ENCODE peak calls at places on chromosomes 7 and 10, in four cellular contexts. One of them, this sample, is unnamed.

GRCh38 chr7:28629216-28629848 is 217.0 kb downstream of the CREB5 start:
- DNase-seq in left ventricle myocardium inferior: peak
- DNase-seq in activated T-cell treated with anti-CD3 and anti-CD28 coated beads for 1 hour: no peak
- DNase-seq in substantia nigra: peak
- DNase-seq in this sample: no peak

GRCh38 chr10:103791858-103792257 is 63.5 kb downstream of the SH3PXD2A start:
- DNase-seq in substantia nigra: no peak
- DNase-seq in left ventricle myocardium inferior: peak
- DNase-seq in activated T-cell treated with anti-CD3 and anti-CD28 coated beads for 1 hour: no peak
- DNase-seq in this sample: no peak

GRCh38 chr7:11592699-11593098 is 239.3 kb downstream of the THSD7A start:
- DNase-seq in left ventricle myocardium inferior: no peak
- DNase-seq in activated T-cell treated with anti-CD3 and anti-CD28 coated beads for 1 hour: no peak
- DNase-seq in substantia nigra: no peak
- DNase-seq in this sample: no peak

GRCh38 chr10:18020523-18020922 is 68.8 kb downstream of the SLC39A12 start:
- DNase-seq in activated T-cell treated with anti-CD3 and anti-CD28 coated beads for 1 hour: no peak
- DNase-seq in left ventricle myocardium inferior: no peak
- DNase-seq in substantia nigra: no peak
- DNase-seq in this sample: no peak

GRCh38 chr10:79403441-79404230 is 41.8 kb downstream of the ZCCHC24 start:
- DNase-seq in substantia nigra: peak
- DNase-seq in activated T-cell treated with anti-CD3 and anti-CD28 coated beads for 1 hour: no peak
- DNase-seq in left ventricle myocardium inferior: peak
- DNase-seq in this sample: no peak

GRCh38 chr10:77508076-77508475 is 129.5 kb downstream of the KCNMA1 start:
- DNase-seq in activated T-cell treated with anti-CD3 and anti-CD28 coated beads for 1 hour: no peak
- DNase-seq in left ventricle myocardium inferior: no peak
- DNase-seq in substantia nigra: no peak
- DNase-seq in this sample: no peak

GRCh38 chr10:132368881-132369635 is 27.9 kb upstream of the PWWP2B start:
- DNase-seq in substantia nigra: no peak
- DNase-seq in activated T-cell treated with anti-CD3 and anti-CD28 coated beads for 1 hour: no peak
- DNase-seq in left ventricle myocardium inferior: no peak
- DNase-seq in this sample: no peak

GRCh38 chr10:101504438-101504837 is 83.6 kb downstream of the POLL start:
- DNase-seq in left ventricle myocardium inferior: no peak
- DNase-seq in activated T-cell treated with anti-CD3 and anti-CD28 coated beads for 1 hour: no peak
- DNase-seq in substantia nigra: no peak
- DNase-seq in this sample: no peak

GRCh38 chr7:15972767-15973362 is 286.4 kb upstream of the MEOX2 start:
- DNase-seq in left ventricle myocardium inferior: no peak
- DNase-seq in activated T-cell treated with anti-CD3 and anti-CD28 coated beads for 1 hour: no peak
- DNase-seq in substantia nigra: no peak
- DNase-seq in this sample: no peak

GRCh38 chr10:131090761-131091661 is 220.5 kb downstream of the TCERG1L start:
- DNase-seq in activated T-cell treated with anti-CD3 and anti-CD28 coated beads for 1 hour: no peak
- DNase-seq in substantia nigra: no peak
- DNase-seq in left ventricle myocardium inferior: no peak
- DNase-seq in this sample: no peak

GRCh38 chr10:80544316-80544953 is 6.7 kb downstream of the SH2D4B start:
- DNase-seq in activated T-cell treated with anti-CD3 and anti-CD28 coated beads for 1 hour: no peak
- DNase-seq in left ventricle myocardium inferior: no peak
- DNase-seq in substantia nigra: no peak
- DNase-seq in this sample: no peak

GRCh38 chr10:96129387-96130325 is at the start of gene ZNF518A:
- DNase-seq in substantia nigra: peak
- DNase-seq in left ventricle myocardium inferior: peak
- DNase-seq in activated T-cell treated with anti-CD3 and anti-CD28 coated beads for 1 hour: peak
- DNase-seq in this sample: peak

GRCh38 chr7:74231232-74231590 is 21.4 kb downstream of the LAT2 start:
- DNase-seq in substantia nigra: peak
- DNase-seq in left ventricle myocardium inferior: no peak
- DNase-seq in activated T-cell treated with anti-CD3 and anti-CD28 coated beads for 1 hour: no peak
- DNase-seq in this sample: no peak

GRCh38 chr7:155071916-155072315 is 1.8 kb downstream of the HTR5A start:
- DNase-seq in left ventricle myocardium inferior: no peak
- DNase-seq in substantia nigra: no peak
- DNase-seq in activated T-cell treated with anti-CD3 and anti-CD28 coated beads for 1 hour: no peak
- DNase-seq in this sample: no peak

GRCh38 chr7:151438864-151439601 is 908 bp downstream of the CRYGN start:
- DNase-seq in left ventricle myocardium inferior: no peak
- DNase-seq in activated T-cell treated with anti-CD3 and anti-CD28 coated beads for 1 hour: no peak
- DNase-seq in substantia nigra: no peak
- DNase-seq in this sample: no peak

GRCh38 chr7:24708244-24708643 is 49.0 kb downstream of the GSDME start:
- DNase-seq in activated T-cell treated with anti-CD3 and anti-CD28 coated beads for 1 hour: no peak
- DNase-seq in substantia nigra: no peak
- DNase-seq in left ventricle myocardium inferior: no peak
- DNase-seq in this sample: no peak

GRCh38 chr10:47104786-47105385 is 193.7 kb downstream of the PTPN20 start:
- DNase-seq in left ventricle myocardium inferior: no peak
- DNase-seq in substantia nigra: no peak
- DNase-seq in activated T-cell treated with anti-CD3 and anti-CD28 coated beads for 1 hour: no peak
- DNase-seq in this sample: no peak

GRCh38 chr10:103542764-103543616 is 49.5 kb downstream of the NEURL1 start:
- DNase-seq in left ventricle myocardium inferior: no peak
- DNase-seq in activated T-cell treated with anti-CD3 and anti-CD28 coated beads for 1 hour: no peak
- DNase-seq in substantia nigra: peak
- DNase-seq in this sample: no peak

GRCh38 chr7:30224511-30225031 is 59.8 kb upstream of the ZNRF2 start:
- DNase-seq in substantia nigra: no peak
- DNase-seq in activated T-cell treated with anti-CD3 and anti-CD28 coated beads for 1 hour: no peak
- DNase-seq in left ventricle myocardium inferior: no peak
- DNase-seq in this sample: no peak

GRCh38 chr7:37656913-37657530 is 26.5 kb upstream of the GPR141 start:
- DNase-seq in substantia nigra: no peak
- DNase-seq in left ventricle myocardium inferior: no peak
- DNase-seq in activated T-cell treated with anti-CD3 and anti-CD28 coated beads for 1 hour: no peak
- DNase-seq in this sample: no peak

GRCh38 chr10:78579995-78580394 is 488.8 kb upstream of the ZMIZ1 start:
- DNase-seq in substantia nigra: peak
- DNase-seq in activated T-cell treated with anti-CD3 and anti-CD28 coated beads for 1 hour: no peak
- DNase-seq in left ventricle myocardium inferior: peak
- DNase-seq in this sample: no peak

GRCh38 chr7:192701-193536 is 548 bp downstream of the FAM20C start:
- DNase-seq in left ventricle myocardium inferior: no peak
- DNase-seq in substantia nigra: no peak
- DNase-seq in activated T-cell treated with anti-CD3 and anti-CD28 coated beads for 1 hour: no peak
- DNase-seq in this sample: no peak

GRCh38 chr7:84697506-84697905 is 489.4 kb downstream of the SEMA3D start:
- DNase-seq in left ventricle myocardium inferior: no peak
- DNase-seq in substantia nigra: no peak
- DNase-seq in activated T-cell treated with anti-CD3 and anti-CD28 coated beads for 1 hour: no peak
- DNase-seq in this sample: no peak

This sample was measured in CD8-positive, alpha-beta T cell.